ENCODE peak calls at places on chromosomes 3 and 15, in nine cellular contexts. I is bronchial epithelial cell, B is H9, Y is ovary, J is breast epithelium, V is upper lobe of right lung, C is choroid plexus epithelial cell, N is OCI-LY7, U is GM12878. X is an unnamed sample.

GRCh38 chr3:136634821-136635220 is 117.4 kb downstream of the STAG1 start:
- DNase-seq in I (no peak), B (no peak), Y (no peak), J (no peak), V (no peak), C (no peak), N (no peak), U (no peak), X (no peak)

GRCh38 chr3:186506846-186507245 is 37.3 kb downstream of the CRYGS start:
- DNase-seq in I (no peak), B (no peak), Y (no peak), J (no peak), V (no peak), C (peak; percentile 30), N (no peak), U (no peak), X (no peak)

GRCh38 chr15:85580914-85581313 is 200.5 kb downstream of the AKAP13 start:
- DNase-seq in I (no peak), B (no peak), Y (no peak), J (no peak), V (peak; percentile 73), C (peak; percentile 37), N (no peak), U (no peak), X (no peak)

GRCh38 chr15:31297880-31298456 is 28.7 kb upstream of the KLF13 start:
- DNase-seq in I (no peak), B (no peak), Y (no peak), J (peak; percentile 28), V (peak; percentile 36), C (no peak), N (no peak), U (no peak), X (no peak)

GRCh38 chr3:52361893-52362292 is 45.8 kb downstream of the DNAH1 start:
- DNase-seq in I (no peak), B (no peak), Y (no peak), J (no peak), V (no peak), C (no peak), N (no peak), U (no peak), X (no peak)

GRCh38 chr3:97821413-97821809 is 400 bp upstream of the CRYBG3 start:
- DNase-seq in I (peak; percentile 46), B (peak; percentile 55), Y (peak; percentile 34), J (peak; percentile 56), V (peak; percentile 82), C (peak; percentile 77), N (no peak), U (no peak), X (no peak)

GRCh38 chr3:183224581-183224980 is 28.5 kb upstream of the B3GNT5 start:
- DNase-seq in I (no peak), B (no peak), Y (no peak), J (no peak), V (no peak), C (no peak), N (no peak), U (no peak), X (no peak)

GRCh38 chr3:144162042-144162441 is 190.4 kb downstream of the DIPK2A start:
- DNase-seq in I (peak; percentile 100), B (no peak), Y (no peak), J (no peak), V (no peak), C (peak; percentile 81), N (no peak), U (no peak), X (no peak)

GRCh38 chr3:123351396-123351945 is 97.4 kb downstream of the ADCY5 start:
- DNase-seq in I (no peak), B (no peak), Y (no peak), J (no peak), V (peak; percentile 39), C (no peak), N (no peak), U (no peak), X (no peak)

GRCh38 chr15:72532991-72533601 is 59.0 kb downstream of the ARIH1 start:
- DNase-seq in I (no peak), B (peak; percentile 45), Y (no peak), J (no peak), V (no peak), C (peak; percentile 21), N (peak; percentile 14), U (no peak), X (no peak)

DNA sequence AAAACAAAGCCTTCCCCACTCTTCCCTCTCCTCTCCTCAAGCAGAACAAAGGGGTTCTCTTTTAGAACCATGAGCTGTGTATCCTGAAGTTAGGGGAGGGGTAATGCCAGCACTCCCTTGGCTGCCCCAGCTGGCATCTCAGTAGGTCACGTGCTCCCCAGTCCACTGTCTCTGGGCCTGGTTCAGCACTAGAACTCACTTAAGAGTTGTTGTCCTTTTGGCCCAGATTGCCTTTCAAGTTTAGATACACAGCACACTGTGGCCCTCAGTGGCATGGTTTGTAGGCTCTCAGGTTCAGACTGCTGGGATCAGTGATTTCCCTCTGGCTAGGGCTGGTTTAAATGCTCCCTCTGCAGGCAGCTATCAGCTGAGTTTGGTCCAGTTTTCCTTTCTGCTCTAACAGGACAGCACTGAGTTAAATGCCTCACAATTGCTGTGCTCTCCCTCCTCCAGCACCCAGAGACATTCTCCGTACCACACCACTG is 188.4 kb upstream of the ST8SIA2 start:
- DNase-seq in I (peak; percentile 7), B (peak; percentile 72), Y (no peak), J (no peak), V (no peak), C (no peak), N (peak; percentile 1), U (no peak), X (no peak)
- TF ChIP-seq CTCF in I (peak; percentile 46), B (peak; percentile 59), Y (no peak), J (no peak), V (no peak), C (no peak), N (peak; percentile 25), U (peak; percentile 12), X (no peak)

GRCh38 chr3:190442240-190442639 is 7.5 kb downstream of the TMEM207 start:
- DNase-seq in I (no peak), B (no peak), Y (no peak), J (no peak), V (no peak), C (no peak), N (no peak), U (no peak), X (no peak)
- TF ChIP-seq CTCF in I (no peak), B (no peak), Y (no peak), J (no peak), V (no peak), C (no peak), N (no peak), U (no peak), X (no peak)

GRCh38 chr3:12138044-12138443 is 20.7 kb downstream of the TIMP4 start:
- DNase-seq in I (peak; percentile 21), B (peak; percentile 44), Y (no peak), J (no peak), V (no peak), C (peak; percentile 59), N (peak; percentile 39), U (no peak), X (no peak)
- TF ChIP-seq CTCF in I (peak; percentile 55), B (peak; percentile 54), Y (no peak), J (no peak), V (peak; percentile 42), C (peak; percentile 69), N (peak; percentile 72), U (peak; percentile 46), X (no peak)

GRCh38 chr3:157572559-157573270 is 69.5 kb upstream of the VEPH1 start:
- DNase-seq in I (peak; percentile 53), B (no peak), Y (no peak), J (no peak), V (no peak), C (peak; percentile 82), N (peak; percentile 51), U (no peak), X (no peak)
- TF ChIP-seq CTCF in I (peak; percentile 70), B (peak; percentile 87), Y (no peak), J (peak; percentile 47), V (peak; percentile 81), C (peak; percentile 86), N (peak; percentile 95), U (peak; percentile 65), X (no peak)